ENCODE peak calls at places on chromosomes 6 and 20, in six cellular contexts. X is brain microvascular endothelial cell; G is HFFc6; T is RWPE1; K is type B pancreatic cell; Q is CD4-positive, alpha-beta T cell. B is an unnamed sample.

GRCh38 chr6:41965429-41966213 is 24.0 kb upstream of the CCND3 start:
- DNase-seq in X (no peak), G (no peak), T (no peak), K (no peak), Q (no peak), B (peak)

GRCh38 chr6:129131282-129131681 is 248.3 kb downstream of the LAMA2 start:
- DNase-seq in X (no peak), G (no peak), T (no peak), K (no peak), Q (no peak), B (no peak)

GRCh38 chr6:113299526-113299925 is 557.6 kb upstream of the MARCKS start:
- DNase-seq in X (no peak), G (no peak), T (no peak), K (no peak), Q (no peak), B (no peak)

GRCh38 chr6:54238407-54238806 is 69.8 kb upstream of the TINAG start:
- DNase-seq in X (no peak), G (peak), T (no peak), K (no peak), Q (no peak), B (no peak)

GRCh38 chr6:145310116-145310515 is 425.2 kb downstream of the EPM2A start:
- DNase-seq in X (no peak), G (peak), T (no peak), K (no peak), Q (no peak), B (no peak)

GRCh38 chr6:13407709-13408695 is 79.4 kb downstream of the GFOD1 start:
- DNase-seq in X (peak), G (peak), T (peak), K (no peak), Q (no peak), B (no peak)

GRCh38 chr6:84362180-84362821 is 134.9 kb upstream of the CEP162 start:
- DNase-seq in X (no peak), G (no peak), T (no peak), K (no peak), Q (no peak), B (no peak)

GRCh38 chr6:162165479-162165878 is 562.1 kb downstream of the PRKN start:
- DNase-seq in X (no peak), G (no peak), T (no peak), K (no peak), Q (no peak), B (no peak)

GRCh38 chr6:168499045-168499650 is 58.2 kb downstream of the SMOC2 start:
- DNase-seq in X (no peak), G (no peak), T (no peak), K (no peak), Q (no peak), B (no peak)

GRCh38 chr6:26156105-26156849 is 69.0 kb downstream of the HFE start:
- DNase-seq in X (peak), G (peak), T (peak), K (peak), Q (peak), B (peak)
- TF ChIP-seq CTCF in X (peak), G (no peak), T (no peak), K (no peak), Q (no peak), B (no peak)

DNA sequence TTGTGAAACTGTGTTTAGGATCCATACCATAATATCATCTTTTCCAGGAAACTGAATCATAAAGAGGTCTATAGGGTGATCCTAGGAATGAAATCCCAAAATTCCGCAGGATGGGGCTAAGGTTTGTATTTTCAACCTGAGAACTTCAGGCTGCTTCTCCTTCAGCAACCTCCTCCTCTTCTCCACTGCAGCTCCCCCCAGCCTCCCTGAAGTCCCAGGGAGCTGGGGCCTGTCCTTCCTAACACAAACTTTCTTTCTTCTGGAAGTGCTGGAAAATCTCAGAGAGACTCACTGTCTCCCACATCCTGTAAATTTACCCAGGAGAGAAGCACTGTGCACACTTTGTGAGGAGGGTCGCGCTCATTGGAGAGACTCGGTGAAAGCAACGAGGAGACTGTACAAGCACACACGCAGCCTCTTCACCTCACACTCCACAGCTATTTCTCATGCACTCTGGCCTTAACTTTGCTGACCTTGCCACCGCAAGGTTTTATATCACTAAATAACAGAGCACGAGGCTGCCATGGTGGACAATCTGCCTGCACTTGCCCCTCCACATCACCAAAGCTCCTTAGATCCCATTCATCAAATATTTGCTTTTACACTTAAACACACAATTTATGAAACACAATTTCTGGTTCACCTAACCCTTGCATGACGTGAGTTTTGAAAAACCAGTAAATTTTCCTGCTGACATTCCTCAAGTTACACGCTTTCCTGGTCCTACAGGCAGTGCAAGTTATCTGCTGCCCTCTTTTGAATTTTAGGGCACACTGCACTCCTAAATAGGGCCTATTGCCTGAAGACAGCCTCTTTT is 14.3 kb downstream of the ID4 start:
- DNase-seq in X (peak), G (peak), T (peak), K (no peak), Q (no peak), B (peak)
- TF ChIP-seq CTCF in X (peak), G (peak), T (peak), K (peak), Q (no peak), B (peak)

GRCh38 chr20:58870293-58871014 is 17.9 kb downstream of the GNAS start:
- DNase-seq in X (peak), G (peak), T (peak), K (peak), Q (no peak), B (peak)

GRCh38 chr20:58871533-58872102 is 19.1 kb downstream of the GNAS start:
- DNase-seq in X (no peak), G (no peak), T (no peak), K (peak), Q (no peak), B (no peak)

GRCh38 chr20:58869662-58870227 is 17.2 kb downstream of the GNAS start:
- DNase-seq in X (no peak), G (no peak), T (no peak), K (peak), Q (no peak), B (no peak)

GRCh38 chr20:58867211-58867610 is 14.7 kb downstream of the GNAS start:
- DNase-seq in X (no peak), G (no peak), T (no peak), K (no peak), Q (no peak), B (no peak)

DNA sequence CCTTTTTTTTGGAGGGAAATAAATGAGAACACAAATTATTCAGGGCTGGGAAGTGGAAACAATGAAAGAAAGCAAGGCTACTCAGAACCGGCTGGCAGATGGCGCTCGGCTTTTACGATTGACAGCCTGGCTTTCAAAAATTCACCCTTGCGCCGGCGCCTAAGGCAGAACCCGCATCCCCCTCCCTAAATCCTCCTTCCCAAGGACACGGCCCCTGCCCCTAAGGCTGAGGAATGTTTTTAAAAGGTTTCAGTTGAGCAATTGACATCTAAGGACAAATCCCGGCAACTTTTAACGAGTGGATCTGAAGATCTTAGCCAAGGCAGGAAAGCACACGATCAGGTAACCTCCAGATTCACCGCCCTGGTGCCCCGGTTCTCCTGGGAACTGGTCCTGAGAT is 16.3 kb downstream of the GNAS start:
- DNase-seq in X (no peak), G (no peak), T (peak), K (no peak), Q (no peak), B (peak)
- TF ChIP-seq CTCF in X (peak), G (peak), T (peak), K (peak), Q (peak), B (peak)

GRCh38 chr6:56618050-56618449 is 24.6 kb downstream of the DST start:
- DNase-seq in X (no peak), G (no peak), T (no peak), K (no peak), Q (no peak), B (no peak)
- TF ChIP-seq CTCF in X (peak), G (peak), T (no peak), K (no peak), Q (no peak), B (peak)

GRCh38 chr20:23019403-23019802 is 15.7 kb upstream of the SSTR4 start:
- DNase-seq in X (no peak), G (no peak), T (no peak), K (no peak), Q (no peak), B (no peak)
- TF ChIP-seq CTCF in X (no peak), G (no peak), T (no peak), K (no peak), Q (no peak), B (no peak)

GRCh38 chr6:40713002-40713719 is 126.0 kb upstream of the LRFN2 start:
- DNase-seq in X (peak), G (no peak), T (no peak), K (no peak), Q (no peak), B (no peak)
- TF ChIP-seq CTCF in X (peak), G (peak), T (no peak), K (peak), Q (no peak), B (no peak)

DNA sequence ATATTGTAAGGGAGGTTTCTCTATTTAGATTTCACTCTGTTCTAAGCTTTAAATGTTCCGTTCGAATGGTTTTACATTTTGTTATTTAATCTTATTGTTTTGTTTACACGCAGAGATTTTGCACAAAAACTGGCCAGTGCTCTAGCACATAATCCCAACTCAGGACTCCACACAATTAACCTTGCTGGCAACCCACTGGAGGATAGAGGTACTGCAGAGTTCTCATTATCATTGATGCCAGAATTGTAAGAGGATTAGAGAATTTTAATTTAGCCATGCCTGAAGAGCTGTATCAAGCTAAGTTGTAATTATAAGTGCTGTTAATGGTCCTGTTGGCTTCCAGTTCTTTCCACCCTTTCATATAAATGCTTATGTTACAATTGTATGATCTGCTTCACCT is 179.7 kb upstream of the SCGN start:
- DNase-seq in X (no peak), G (no peak), T (no peak), K (no peak), Q (no peak), B (no peak)
- TF ChIP-seq CTCF in X (peak), G (peak), T (no peak), K (peak), Q (peak), B (peak)

GRCh38 chr6:37695857-37696219 is 1.8 kb downstream of the MDGA1 start:
- DNase-seq in X (no peak), G (no peak), T (no peak), K (no peak), Q (no peak), B (no peak)

GRCh38 chr6:37698264-37699137 is 818 bp upstream of the MDGA1 start:
- DNase-seq in X (no peak), G (peak), T (peak), K (peak), Q (no peak), B (peak)

GRCh38 chr6:37696220-37696840 is 1.4 kb downstream of the MDGA1 start:
- DNase-seq in X (no peak), G (no peak), T (peak), K (no peak), Q (no peak), B (peak)

GRCh38 chr6:37695273-37695672 is 2.4 kb downstream of the MDGA1 start:
- DNase-seq in X (no peak), G (no peak), T (no peak), K (no peak), Q (no peak), B (no peak)

GRCh38 chr6:37696841-37697735 is 595 bp downstream of the MDGA1 start:
- DNase-seq in X (no peak), G (no peak), T (peak), K (no peak), Q (no peak), B (peak)
- TF ChIP-seq CTCF in X (no peak), G (peak), T (peak), K (peak), Q (no peak), B (peak)

GRCh38 chr20:43771791-43772190 is 45.0 kb upstream of the GTSF1L start:
- DNase-seq in X (no peak), G (no peak), T (no peak), K (no peak), Q (no peak), B (no peak)
- TF ChIP-seq CTCF in X (no peak), G (no peak), T (no peak), K (no peak), Q (no peak), B (no peak)

GRCh38 chr20:32779500-32780215 is 17.5 kb downstream of the DNMT3B start:
- DNase-seq in X (no peak), G (no peak), T (no peak), K (no peak), Q (no peak), B (peak)
- TF ChIP-seq CTCF in X (no peak), G (no peak), T (no peak), K (peak), Q (no peak), B (no peak)

B was measured in neural crest cell.